ENCODE peak calls at places on chromosomes 12 and 14, in six cellular contexts. I is IMR-90, T is neuronal stem cell, G is mesenchymal stem cell, Y is trophoblast cell, N is H1. E is an unnamed sample.

GRCh38 chr14:50082784-50083466 is 33.4 kb downstream of the VCPKMT start:
- DNase-seq in I (peak; percentile 86), T (no peak), G (peak; percentile 10), Y (peak; percentile 6), N (no peak), E (no peak)

GRCh38 chr12:46915082-46915481 is 89.3 kb upstream of the SLC38A4 start:
- DNase-seq in I (peak; percentile 90), T (no peak), G (peak; percentile 65), Y (no peak), N (no peak), E (no peak)

GRCh38 chr14:49907186-49907585 is 14.3 kb downstream of the ARF6 start:
- DNase-seq in I (no peak), T (no peak), G (no peak), Y (no peak), N (no peak), E (no peak)

GRCh38 chr12:45415393-45415817 is 199.5 kb downstream of the ANO6 start:
- DNase-seq in I (peak; percentile 100), T (no peak), G (peak; percentile 99), Y (peak; percentile 95), N (no peak), E (no peak)

GRCh38 chr12:43969882-43970281 is 134.0 kb downstream of the TMEM117 start:
- DNase-seq in I (peak; percentile 80), T (no peak), G (no peak), Y (peak; percentile 30), N (no peak), E (no peak)

GRCh38 chr12:120197542-120197887 is 3.0 kb upstream of the GCN1 start:
- DNase-seq in I (no peak), T (no peak), G (no peak), Y (no peak), N (no peak), E (no peak)

GRCh38 chr14:98114122-98114895 is 1157.7 kb downstream of the BCL11B start:
- DNase-seq in I (no peak), T (no peak), G (no peak), Y (no peak), N (no peak), E (no peak)

GRCh38 chr12:110012137-110012536 is 12.9 kb downstream of the ANKRD13A start:
- DNase-seq in I (no peak), T (no peak), G (no peak), Y (peak; percentile 29), N (no peak), E (no peak)

GRCh38 chr12:46942579-46942978 is 116.8 kb upstream of the SLC38A4 start:
- DNase-seq in I (peak; percentile 79), T (no peak), G (no peak), Y (peak; percentile 47), N (no peak), E (no peak)

GRCh38 chr12:2084553-2085296 is 31.9 kb downstream of the CACNA1C start:
- DNase-seq in I (peak; percentile 89), T (no peak), G (peak; percentile 32), Y (no peak), N (no peak), E (no peak)

GRCh38 chr14:55671641-55672040 is 91.6 kb downstream of the KTN1 start:
- DNase-seq in I (peak; percentile 37), T (no peak), G (no peak), Y (no peak), N (no peak), E (no peak)

GRCh38 chr14:102230481-102231210 is 74.3 kb downstream of the MOK start:
- DNase-seq in I (no peak), T (no peak), G (no peak), Y (no peak), N (no peak), E (no peak)

GRCh38 chr12:115185529-115185928 is 501.6 kb upstream of the TBX3 start:
- DNase-seq in I (peak; percentile 26), T (no peak), G (peak; percentile 68), Y (no peak), N (no peak), E (no peak)

GRCh38 chr14:61485670-61486069 is 164.3 kb downstream of the PRKCH start:
- DNase-seq in I (no peak), T (no peak), G (no peak), Y (no peak), N (no peak), E (no peak)

GRCh38 chr14:95817271-95817670 is 59.4 kb upstream of the TUNAR start:
- DNase-seq in I (no peak), T (no peak), G (no peak), Y (no peak), N (peak; percentile 42), E (no peak)

GRCh38 chr12:10363922-10364838 is 25.7 kb downstream of the KLRK1 start:
- DNase-seq in I (peak; percentile 41), T (no peak), G (peak; percentile 73), Y (peak; percentile 21), N (no peak), E (no peak)

GRCh38 chr12:84757978-84758377 is 154.6 kb downstream of the SLC6A15 start:
- DNase-seq in I (peak; percentile 50), T (no peak), G (peak; percentile 75), Y (no peak), N (no peak), E (no peak)

GRCh38 chr14:104477804-104478375 is 101.7 kb upstream of the C14orf180 start:
- DNase-seq in I (no peak), T (no peak), G (no peak), Y (no peak), N (no peak), E (no peak)

GRCh38 chr14:54902143-54902520 is 494 bp downstream of the GCH1 start:
- DNase-seq in I (peak; percentile 31), T (peak; percentile 56), G (peak; percentile 87), Y (peak; percentile 97), N (peak; percentile 80), E (peak; percentile 74)

GRCh38 chr12:122385171-122386041 is 37.1 kb downstream of the CLIP1 start:
- DNase-seq in I (no peak), T (no peak), G (no peak), Y (no peak), N (no peak), E (no peak)

GRCh38 chr14:27536748-27537147 is 938.9 kb upstream of the NOVA1 start:
- DNase-seq in I (no peak), T (no peak), G (no peak), Y (no peak), N (no peak), E (no peak)

GRCh38 chr12:106445981-106446380 is 88.4 kb downstream of the POLR3B start:
- DNase-seq in I (no peak), T (peak; percentile 4), G (no peak), Y (no peak), N (no peak), E (no peak)

GRCh38 chr12:77166711-77167110 is 101.3 kb upstream of the E2F7 start:
- DNase-seq in I (no peak), T (no peak), G (no peak), Y (no peak), N (no peak), E (no peak)

GRCh38 chr12:77160931-77161330 is 95.6 kb upstream of the E2F7 start:
- DNase-seq in I (no peak), T (no peak), G (no peak), Y (no peak), N (no peak), E (no peak)

GRCh38 chr12:77161944-77162343 is 96.6 kb upstream of the E2F7 start:
- DNase-seq in I (no peak), T (peak; percentile 33), G (no peak), Y (no peak), N (no peak), E (no peak)

GRCh38 chr12:77167801-77168200 is 102.4 kb upstream of the E2F7 start:
- DNase-seq in I (no peak), T (no peak), G (no peak), Y (no peak), N (no peak), E (no peak)

DNA sequence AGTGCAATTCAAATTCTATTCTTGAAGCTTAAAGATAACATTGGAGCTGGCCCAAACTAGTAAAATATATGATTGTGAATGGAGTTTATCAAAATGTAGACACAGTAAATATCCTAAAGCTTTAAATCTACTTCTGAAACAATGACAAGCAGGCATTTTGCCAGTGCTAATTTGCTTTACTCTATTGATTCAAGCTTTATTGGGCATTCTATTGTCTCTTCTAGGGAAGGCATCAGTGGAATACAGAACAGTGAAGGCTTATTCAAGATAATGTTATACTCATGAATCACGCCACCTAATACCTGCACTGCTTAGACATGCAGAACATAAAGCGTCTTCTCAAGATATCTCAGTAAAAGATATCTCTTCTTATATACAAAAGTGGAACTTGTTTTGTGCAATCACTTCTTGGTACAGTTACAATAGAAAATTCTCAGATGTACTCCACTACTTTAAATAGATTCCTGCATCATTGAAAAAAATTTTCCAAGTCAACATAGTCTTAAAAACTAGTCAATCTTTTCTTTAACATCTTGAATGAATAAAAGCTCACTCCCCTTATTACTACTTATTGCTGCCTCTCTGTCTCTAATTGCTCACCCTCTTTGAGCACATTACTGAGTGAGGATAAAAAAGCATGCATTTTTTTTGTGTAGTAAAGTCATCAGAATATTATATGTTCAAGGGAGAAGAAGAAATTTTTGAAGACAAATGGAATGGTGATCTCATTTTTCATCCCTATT is 97.9 kb upstream of the E2F7 start:
- DNase-seq in I (no peak), T (no peak), G (no peak), Y (no peak), N (no peak), E (no peak)
- H3K14ac ChIP-seq in I (no peak overlapping the region), T (no peak overlapping the region), G (no peak overlapping the region), Y (no peak overlapping the region), N (no peak overlapping the region), E (no peak overlapping the region)

DNA sequence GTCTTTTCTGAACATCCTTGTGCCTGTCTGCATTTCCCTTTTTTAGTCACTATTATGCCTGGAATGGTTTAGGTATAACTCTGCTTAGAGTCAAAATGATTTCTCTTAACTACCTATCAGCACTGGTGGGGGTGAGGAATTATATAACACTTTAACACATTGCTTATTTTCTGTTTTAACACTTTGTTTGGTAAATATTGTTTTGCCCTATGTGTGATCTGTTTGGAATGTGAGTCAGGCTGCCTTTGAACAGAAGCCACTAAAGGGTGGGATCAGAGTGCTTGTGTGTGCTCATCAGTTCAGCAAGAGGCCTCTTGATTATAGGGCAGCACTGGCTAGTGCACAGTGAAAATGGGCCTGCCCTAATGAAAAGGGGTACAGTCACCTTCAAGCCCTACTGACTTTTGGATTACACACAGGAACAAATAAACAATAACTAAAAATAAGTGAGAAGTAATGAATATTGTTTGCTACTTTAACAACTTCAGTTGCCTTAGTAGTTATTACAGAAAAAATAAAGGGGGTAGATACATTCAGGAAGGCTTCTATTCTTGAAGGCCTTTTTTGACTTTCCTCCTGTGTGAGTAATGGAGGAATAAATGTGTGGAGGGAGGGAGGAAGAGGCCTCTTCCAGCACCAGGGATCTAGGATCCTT is 23.2 kb downstream of the NGDN start:
- DNase-seq in I (peak; percentile 13), T (no peak), G (no peak), Y (no peak), N (no peak), E (no peak)
- H3K18ac ChIP-seq in I (no peak overlapping the region), T (no peak overlapping the region), G (no peak overlapping the region), Y (no peak overlapping the region), N (no peak overlapping the region), E (no peak overlapping the region)

DNA sequence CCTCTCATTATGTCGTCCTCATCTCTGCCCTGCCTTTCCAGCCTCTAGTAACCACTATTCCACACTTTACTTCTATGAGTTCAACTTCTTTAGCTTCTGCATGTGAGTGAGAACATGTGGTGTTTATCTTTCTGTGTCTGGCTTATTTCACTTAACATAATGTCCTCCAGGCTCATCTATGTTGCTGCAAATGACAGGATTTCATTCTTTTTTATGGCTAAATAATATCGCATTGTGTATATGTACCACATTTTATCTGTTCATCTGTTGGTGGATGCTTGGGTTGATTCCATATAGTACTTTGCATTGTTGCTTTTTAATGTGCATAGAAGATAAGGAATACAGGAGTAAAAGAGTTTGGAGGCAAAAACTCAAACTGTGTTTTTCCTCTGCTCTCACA is 24.7 kb upstream of the FLVCR2 start:
- DNase-seq in I (no peak), T (no peak), G (peak; percentile 59), Y (no peak), N (no peak), E (no peak)
- H3K14ac ChIP-seq in I (no peak overlapping the region), T (no peak overlapping the region), G (no peak overlapping the region), Y (no peak overlapping the region), N (no peak overlapping the region), E (no peak overlapping the region)

GRCh38 chr14:66507181-66507721 is 696 bp upstream of the GPHN start:
- DNase-seq in I (no peak), T (no peak), G (no peak), Y (no peak), N (no peak), E (no peak)
- H3K18ac ChIP-seq in I (peak overlapping the region; percentile 0), T (peak overlapping the region; percentile 95), G (peak overlapping the region; percentile 31), Y (no peak overlapping the region), N (peak overlapping the region; percentile 36), E (no peak overlapping the region)

E was measured in H9.